ENCODE peak calls at places on chromosomes 1 and 21, in five cellular contexts. One of them, this sample, is unnamed.

GRCh38 chr21:38422067-38422466 is 76.2 kb downstream of the ERG start:
- DNase-seq in H9: no peak
- DNase-seq in heart right ventricle: no peak
- DNase-seq in suprapubic skin: no peak
- DNase-seq in thoracic aorta: no peak
- DNase-seq in this sample: no peak

GRCh38 chr1:107842241-107842640 is 122.7 kb downstream of the VAV3 start:
- DNase-seq in thoracic aorta: no peak
- DNase-seq in H9: no peak
- DNase-seq in heart right ventricle: no peak
- DNase-seq in suprapubic skin: no peak
- DNase-seq in this sample: no peak

GRCh38 chr21:37060296-37060695 is 12.6 kb downstream of the PIGP start:
- DNase-seq in H9: peak
- DNase-seq in suprapubic skin: no peak
- DNase-seq in thoracic aorta: no peak
- DNase-seq in heart right ventricle: no peak
- DNase-seq in this sample: no peak

GRCh38 chr1:172146149-172146850 is 274.2 kb upstream of the C1orf105 start:
- DNase-seq in suprapubic skin: no peak
- DNase-seq in heart right ventricle: no peak
- DNase-seq in H9: no peak
- DNase-seq in thoracic aorta: no peak
- DNase-seq in this sample: no peak

GRCh38 chr21:39007532-39007931 is 175.7 kb downstream of the PSMG1 start:
- DNase-seq in heart right ventricle: no peak
- DNase-seq in H9: no peak
- DNase-seq in thoracic aorta: no peak
- DNase-seq in suprapubic skin: no peak
- DNase-seq in this sample: no peak

GRCh38 chr1:151839457-151840409 is at the start of gene C2CD4D:
- DNase-seq in heart right ventricle: peak
- DNase-seq in suprapubic skin: peak
- DNase-seq in H9: peak
- DNase-seq in thoracic aorta: no peak
- DNase-seq in this sample: peak

GRCh38 chr1:184052194-184052559 is 647 bp downstream of the TSEN15 start:
- DNase-seq in heart right ventricle: no peak
- DNase-seq in suprapubic skin: no peak
- DNase-seq in thoracic aorta: no peak
- DNase-seq in H9: no peak
- DNase-seq in this sample: no peak

GRCh38 chr21:28207776-28208175 is 784.9 kb downstream of the LTN1 start:
- DNase-seq in heart right ventricle: no peak
- DNase-seq in thoracic aorta: no peak
- DNase-seq in H9: no peak
- DNase-seq in suprapubic skin: no peak
- DNase-seq in this sample: no peak

GRCh38 chr1:47755368-47755990 is 241.7 kb downstream of the TRABD2B start:
- DNase-seq in thoracic aorta: no peak
- DNase-seq in H9: peak
- DNase-seq in suprapubic skin: no peak
- DNase-seq in heart right ventricle: no peak
- DNase-seq in this sample: no peak

GRCh38 chr1:101071470-101071886 is 45.9 kb upstream of the DPH5 start:
- DNase-seq in heart right ventricle: no peak
- DNase-seq in H9: no peak
- DNase-seq in thoracic aorta: no peak
- DNase-seq in suprapubic skin: no peak
- DNase-seq in this sample: no peak

GRCh38 chr1:40462956-40463590 is 12.8 kb downstream of the ZFP69B start:
- DNase-seq in suprapubic skin: no peak
- DNase-seq in H9: no peak
- DNase-seq in heart right ventricle: no peak
- DNase-seq in thoracic aorta: no peak
- DNase-seq in this sample: no peak

GRCh38 chr1:46037597-46037936 is 94.9 kb downstream of the PIK3R3 start:
- DNase-seq in suprapubic skin: no peak
- DNase-seq in thoracic aorta: no peak
- DNase-seq in H9: no peak
- DNase-seq in heart right ventricle: no peak
- DNase-seq in this sample: no peak

GRCh38 chr1:40844887-40845878 is 17.0 kb downstream of the CITED4 start:
- DNase-seq in suprapubic skin: no peak
- DNase-seq in H9: no peak
- DNase-seq in thoracic aorta: no peak
- DNase-seq in heart right ventricle: no peak
- DNase-seq in this sample: no peak

GRCh38 chr21:39869141-39869818 is 2.0 kb downstream of the PCP4 start:
- DNase-seq in H9: no peak
- DNase-seq in heart right ventricle: no peak
- DNase-seq in suprapubic skin: no peak
- DNase-seq in thoracic aorta: no peak
- DNase-seq in this sample: no peak

GRCh38 chr21:31837613-31838390 is 35.0 kb upstream of the HUNK start:
- DNase-seq in H9: no peak
- DNase-seq in thoracic aorta: no peak
- DNase-seq in heart right ventricle: no peak
- DNase-seq in suprapubic skin: no peak
- DNase-seq in this sample: no peak

GRCh38 chr21:29194342-29194741 is 63.9 kb downstream of the MAP3K7CL start:
- DNase-seq in thoracic aorta: no peak
- DNase-seq in heart right ventricle: no peak
- DNase-seq in suprapubic skin: no peak
- DNase-seq in H9: no peak
- DNase-seq in this sample: no peak

GRCh38 chr21:40471103-40471502 is 375.9 kb downstream of the DSCAM start:
- DNase-seq in heart right ventricle: no peak
- DNase-seq in suprapubic skin: no peak
- DNase-seq in thoracic aorta: no peak
- DNase-seq in H9: no peak
- DNase-seq in this sample: no peak

GRCh38 chr1:238642231-238642630 is 744.1 kb upstream of the CHRM3 start:
- DNase-seq in thoracic aorta: no peak
- DNase-seq in suprapubic skin: no peak
- DNase-seq in H9: no peak
- DNase-seq in heart right ventricle: no peak
- DNase-seq in this sample: no peak

GRCh38 chr1:244049142-244049968 is 1.7 kb upstream of the ZBTB18 start:
- DNase-seq in suprapubic skin: no peak
- DNase-seq in thoracic aorta: no peak
- DNase-seq in heart right ventricle: peak
- DNase-seq in H9: no peak
- DNase-seq in this sample: peak

GRCh38 chr1:75765697-75766355 is 20.2 kb upstream of the RABGGTB start:
- DNase-seq in suprapubic skin: no peak
- DNase-seq in H9: no peak
- DNase-seq in thoracic aorta: no peak
- DNase-seq in heart right ventricle: no peak
- DNase-seq in this sample: no peak

GRCh38 chr1:115529216-115529897 is 112.4 kb upstream of the VANGL1 start:
- DNase-seq in suprapubic skin: no peak
- DNase-seq in thoracic aorta: no peak
- DNase-seq in heart right ventricle: no peak
- DNase-seq in H9: no peak
- DNase-seq in this sample: no peak

GRCh38 chr1:54273837-54274192 is 73.8 kb downstream of the MRPL37 start:
- DNase-seq in H9: peak
- DNase-seq in suprapubic skin: no peak
- DNase-seq in heart right ventricle: peak
- DNase-seq in thoracic aorta: no peak
- DNase-seq in this sample: no peak

GRCh38 chr1:35220976-35221375 is 28.0 kb upstream of the SFPQ start:
- DNase-seq in heart right ventricle: no peak
- DNase-seq in thoracic aorta: no peak
- DNase-seq in suprapubic skin: no peak
- DNase-seq in H9: peak
- DNase-seq in this sample: no peak

GRCh38 chr1:232899839-232900238 is 50.6 kb upstream of the NTPCR start:
- DNase-seq in H9: no peak
- DNase-seq in suprapubic skin: no peak
- DNase-seq in thoracic aorta: no peak
- DNase-seq in heart right ventricle: no peak
- DNase-seq in this sample: no peak

GRCh38 chr1:89942825-89943658 is 51.9 kb upstream of the ZNF326 start:
- DNase-seq in heart right ventricle: no peak
- DNase-seq in H9: no peak
- DNase-seq in thoracic aorta: no peak
- DNase-seq in suprapubic skin: no peak
- DNase-seq in this sample: no peak

GRCh38 chr1:89939693-89940438 is 55.0 kb upstream of the ZNF326 start:
- DNase-seq in H9: no peak
- DNase-seq in suprapubic skin: no peak
- DNase-seq in thoracic aorta: no peak
- DNase-seq in heart right ventricle: no peak
- DNase-seq in this sample: no peak

GRCh38 chr1:89943846-89944781 is 50.8 kb upstream of the ZNF326 start:
- DNase-seq in suprapubic skin: no peak
- DNase-seq in heart right ventricle: no peak
- DNase-seq in thoracic aorta: no peak
- DNase-seq in H9: no peak
- DNase-seq in this sample: no peak

GRCh38 chr1:89941110-89941770 is 53.7 kb upstream of the ZNF326 start:
- DNase-seq in suprapubic skin: no peak
- DNase-seq in thoracic aorta: no peak
- DNase-seq in heart right ventricle: no peak
- DNase-seq in H9: no peak
- DNase-seq in this sample: no peak

GRCh38 chr1:89942014-89942413 is 52.9 kb upstream of the ZNF326 start:
- DNase-seq in heart right ventricle: no peak
- DNase-seq in thoracic aorta: no peak
- DNase-seq in suprapubic skin: no peak
- DNase-seq in H9: no peak
- DNase-seq in this sample: no peak
- H3K27ac ChIP-seq in heart right ventricle: no peak
- H3K27ac ChIP-seq in thoracic aorta: no peak
- H3K27ac ChIP-seq in suprapubic skin: no peak
- H3K27ac ChIP-seq in H9: no peak
- H3K27ac ChIP-seq in this sample: peak

DNA sequence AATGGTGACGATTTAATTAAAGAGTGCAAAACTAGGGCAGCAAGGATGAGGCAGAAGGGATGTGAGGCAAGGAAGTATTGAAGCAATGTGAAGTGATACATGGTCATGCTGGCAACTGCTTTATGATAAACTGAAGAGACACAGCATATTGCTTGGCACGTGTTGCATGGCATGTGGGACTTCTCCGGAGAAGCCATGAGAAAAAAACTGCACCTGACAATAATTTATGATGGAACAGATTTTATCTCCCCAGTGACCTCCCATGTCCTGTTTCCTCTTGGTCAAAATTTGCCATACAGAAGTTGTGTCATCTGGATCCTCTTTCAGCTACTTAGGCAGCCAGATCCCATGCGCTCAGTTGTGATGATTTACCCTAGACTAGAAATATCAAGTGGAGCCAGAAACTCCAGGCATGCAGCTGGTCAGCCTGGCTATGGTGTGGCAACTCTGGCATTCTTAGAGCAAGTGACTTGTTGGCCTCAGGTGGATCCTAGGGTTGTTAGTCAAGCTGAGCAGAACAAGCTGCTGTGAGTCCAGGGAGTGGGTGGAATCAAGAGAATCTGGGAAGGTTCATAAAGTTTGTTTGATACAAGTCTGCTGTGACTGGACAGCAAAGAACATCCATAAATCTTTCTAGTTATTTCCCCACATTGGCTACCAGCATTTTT is 611.4 kb upstream of the USP24 start:
- DNase-seq in heart right ventricle: no peak
- DNase-seq in suprapubic skin: no peak
- DNase-seq in H9: no peak
- DNase-seq in thoracic aorta: no peak
- DNase-seq in this sample: no peak
- H3K27ac ChIP-seq in heart right ventricle: no peak
- H3K27ac ChIP-seq in suprapubic skin: no peak
- H3K27ac ChIP-seq in H9: no peak
- H3K27ac ChIP-seq in thoracic aorta: no peak
- H3K27ac ChIP-seq in this sample: no peak

GRCh38 chr21:35428489-35428888 is 379.4 kb upstream of the RUNX1 start:
- DNase-seq in thoracic aorta: no peak
- DNase-seq in H9: no peak
- DNase-seq in heart right ventricle: peak
- DNase-seq in suprapubic skin: peak
- DNase-seq in this sample: peak
- H3K27ac ChIP-seq in thoracic aorta: no peak
- H3K27ac ChIP-seq in H9: no peak
- H3K27ac ChIP-seq in heart right ventricle: peak
- H3K27ac ChIP-seq in suprapubic skin: peak
- H3K27ac ChIP-seq in this sample: no peak

DNA sequence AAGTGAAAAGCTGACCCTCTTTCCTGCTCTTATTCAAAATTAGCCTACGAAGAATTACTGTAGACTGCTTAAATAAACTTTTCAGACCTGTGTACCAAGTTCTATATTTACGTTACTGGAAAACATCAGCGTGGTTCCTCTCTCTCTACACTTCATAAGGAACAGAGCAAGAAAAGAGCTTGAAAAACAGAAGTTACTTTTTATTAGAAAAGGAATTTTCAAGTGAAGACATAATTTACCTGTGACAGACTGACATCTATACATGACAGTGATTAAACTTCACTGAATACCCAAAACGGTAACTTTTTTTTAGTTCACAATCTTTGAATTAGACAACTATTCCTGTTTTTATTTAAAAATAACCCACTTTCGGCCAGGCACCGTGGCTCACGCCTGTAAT is 2.7 kb downstream of the ENAH start:
- DNase-seq in thoracic aorta: no peak
- DNase-seq in H9: no peak
- DNase-seq in suprapubic skin: no peak
- DNase-seq in heart right ventricle: no peak
- DNase-seq in this sample: no peak
- H3K27ac ChIP-seq in thoracic aorta: peak
- H3K27ac ChIP-seq in H9: no peak
- H3K27ac ChIP-seq in suprapubic skin: no peak
- H3K27ac ChIP-seq in heart right ventricle: peak
- H3K27ac ChIP-seq in this sample: no peak

GRCh38 chr1:18957532-18958295 is 1.2 kb upstream of the IFFO2 start:
- DNase-seq in H9: no peak
- DNase-seq in suprapubic skin: peak
- DNase-seq in heart right ventricle: no peak
- DNase-seq in thoracic aorta: no peak
- DNase-seq in this sample: no peak

GRCh38 chr1:18957136-18957521 is 653 bp upstream of the IFFO2 start:
- DNase-seq in H9: peak
- DNase-seq in heart right ventricle: no peak
- DNase-seq in thoracic aorta: no peak
- DNase-seq in suprapubic skin: peak
- DNase-seq in this sample: peak

GRCh38 chr1:18955442-18956188 is 861 bp downstream of the IFFO2 start:
- DNase-seq in heart right ventricle: peak
- DNase-seq in thoracic aorta: no peak
- DNase-seq in H9: peak
- DNase-seq in suprapubic skin: no peak
- DNase-seq in this sample: peak

GRCh38 chr1:18955116-18955441 is 1.4 kb downstream of the IFFO2 start:
- DNase-seq in H9: no peak
- DNase-seq in thoracic aorta: no peak
- DNase-seq in suprapubic skin: no peak
- DNase-seq in heart right ventricle: no peak
- DNase-seq in this sample: no peak

GRCh38 chr1:18956189-18957135 is at the start of gene IFFO2:
- DNase-seq in heart right ventricle: peak
- DNase-seq in thoracic aorta: peak
- DNase-seq in H9: peak
- DNase-seq in suprapubic skin: peak
- DNase-seq in this sample: peak
- H3K27ac ChIP-seq in heart right ventricle: peak
- H3K27ac ChIP-seq in thoracic aorta: peak
- H3K27ac ChIP-seq in H9: no peak
- H3K27ac ChIP-seq in suprapubic skin: peak
- H3K27ac ChIP-seq in this sample: peak

GRCh38 chr1:57910331-57910730 is 486.5 kb upstream of the DAB1 start:
- DNase-seq in suprapubic skin: no peak
- DNase-seq in thoracic aorta: no peak
- DNase-seq in heart right ventricle: no peak
- DNase-seq in H9: no peak
- DNase-seq in this sample: no peak
- H3K27ac ChIP-seq in suprapubic skin: no peak
- H3K27ac ChIP-seq in thoracic aorta: no peak
- H3K27ac ChIP-seq in heart right ventricle: no peak
- H3K27ac ChIP-seq in H9: no peak
- H3K27ac ChIP-seq in this sample: no peak